ENCODE peak calls at places on chromosomes 12 and 14, in seven cellular contexts. R is progenitor cell of endocrine pancreas, Y is PC-9, E is RWPE1, L is HFF-Myc, P is tibial artery, M is cardiac fibroblast. V is an unnamed sample.

GRCh38 chr12:78473136-78473535 is 391.4 kb upstream of the SYT1 start:
- DNase-seq in R (no peak), Y (no peak), E (no peak), L (no peak), P (no peak), M (peak), V (no peak)

GRCh38 chr12:88628856-88629509 is 48.7 kb upstream of the KITLG start:
- DNase-seq in R (no peak), Y (no peak), E (no peak), L (peak), P (no peak), M (no peak), V (no peak)

GRCh38 chr12:113751513-113751912 is 214.6 kb downstream of the RBM19 start:
- DNase-seq in R (no peak), Y (no peak), E (no peak), L (no peak), P (no peak), M (no peak), V (no peak)

GRCh38 chr14:64947710-64948611 is 5.4 kb upstream of the GPX2 start:
- DNase-seq in R (no peak), Y (no peak), E (no peak), L (no peak), P (no peak), M (no peak), V (no peak)

GRCh38 chr14:104978774-104979691 is 859 bp upstream of the AHNAK2 start:
- DNase-seq in R (peak), Y (no peak), E (no peak), L (no peak), P (no peak), M (no peak), V (no peak)

GRCh38 chr14:20799955-20800544 is 2.6 kb downstream of the RNASE1 start:
- DNase-seq in R (no peak), Y (no peak), E (no peak), L (no peak), P (peak), M (peak), V (no peak)

GRCh38 chr12:130109062-130109945 is 53.0 kb upstream of the FZD10 start:
- DNase-seq in R (no peak), Y (no peak), E (no peak), L (no peak), P (no peak), M (no peak), V (no peak)

GRCh38 chr14:61596985-61597384 is 98.3 kb upstream of the HIF1A start:
- DNase-seq in R (no peak), Y (no peak), E (no peak), L (no peak), P (no peak), M (peak), V (no peak)

GRCh38 chr14:68952544-68953535 is 26.3 kb downstream of the ACTN1 start:
- DNase-seq in R (no peak), Y (no peak), E (no peak), L (peak), P (no peak), M (peak), V (no peak)

GRCh38 chr14:89902876-89903275 is 51.7 kb downstream of the EFCAB11 start:
- DNase-seq in R (no peak), Y (no peak), E (no peak), L (no peak), P (no peak), M (no peak), V (no peak)

GRCh38 chr12:85275359-85275758 is 4.7 kb upstream of the ALX1 start:
- DNase-seq in R (no peak), Y (no peak), E (no peak), L (no peak), P (no peak), M (no peak), V (no peak)

GRCh38 chr14:66224492-66225178 is 261.5 kb upstream of the CCDC196 start:
- DNase-seq in R (no peak), Y (no peak), E (no peak), L (no peak), P (no peak), M (no peak), V (no peak)

GRCh38 chr12:52946334-52946733 is 2.6 kb upstream of the KRT18 start:
- DNase-seq in R (no peak), Y (no peak), E (no peak), L (no peak), P (no peak), M (no peak), V (no peak)

GRCh38 chr14:94581127-94581999 is at the start of gene SERPINA5:
- DNase-seq in R (no peak), Y (no peak), E (no peak), L (no peak), P (no peak), M (peak), V (no peak)

DNA sequence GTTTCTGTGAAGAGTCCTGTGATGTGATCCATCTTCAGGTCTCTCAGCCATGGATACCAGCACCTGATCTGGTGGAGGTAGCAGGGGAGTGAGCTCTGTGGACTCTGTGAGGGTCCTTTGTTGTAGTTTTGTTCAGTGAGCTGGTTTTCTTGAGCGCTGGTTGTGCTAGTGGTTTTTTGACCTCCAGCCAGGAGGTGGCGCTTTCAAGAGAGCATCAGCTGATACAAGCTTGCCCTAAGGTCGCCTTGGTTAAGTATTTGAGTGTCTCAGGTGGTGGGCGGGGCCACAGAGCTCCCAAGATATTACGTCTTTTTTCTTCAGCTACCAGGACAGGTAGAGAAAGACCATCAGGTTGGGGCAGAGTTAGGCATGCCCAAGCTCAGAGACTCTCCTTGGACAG is 139.7 kb downstream of the TTLL5 start:
- DNase-seq in R (no peak), Y (no peak), E (no peak), L (no peak), P (no peak), M (no peak), V (no peak)
- TF ChIP-seq CTCF in R (no peak), Y (peak), E (no peak), L (peak), P (no peak), M (no peak), V (no peak)

DNA sequence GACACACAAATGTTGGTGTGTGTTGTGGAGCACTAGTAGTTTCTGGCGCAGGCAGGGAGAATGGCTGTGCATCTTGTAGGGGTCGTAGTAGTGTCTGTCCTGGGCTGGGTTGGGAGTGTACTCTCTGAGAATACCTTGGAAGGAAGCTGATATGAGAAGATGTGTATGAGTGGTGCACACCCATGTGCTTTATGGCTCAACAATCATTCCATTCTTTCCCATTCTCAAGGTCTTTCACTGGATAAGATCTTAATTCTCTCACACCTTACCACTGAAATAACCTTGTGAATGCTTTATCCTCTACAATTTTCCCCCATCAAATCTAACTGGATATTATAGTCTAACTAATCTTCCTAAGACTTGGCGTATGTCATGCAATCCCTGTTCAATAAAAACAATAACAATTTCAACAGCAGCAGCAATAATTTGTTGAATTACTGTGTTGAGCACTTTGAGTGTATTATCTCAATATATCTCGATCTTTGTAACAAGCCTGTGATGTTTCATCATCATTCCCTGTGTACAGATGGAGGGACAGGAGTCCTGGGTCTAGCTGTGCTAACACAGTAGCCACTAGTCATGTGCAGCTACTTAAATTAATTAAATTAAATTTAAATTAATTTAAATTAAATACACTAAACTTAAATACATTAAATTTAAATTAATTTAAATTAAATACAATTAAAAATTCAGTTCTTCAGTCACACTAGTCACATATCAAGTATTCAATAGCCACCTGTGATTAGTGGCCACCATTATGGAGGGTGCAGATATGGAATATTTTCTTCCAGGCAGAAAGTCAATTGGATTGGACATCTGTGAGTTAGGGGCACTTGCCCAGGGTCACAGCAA is 3.6 kb upstream of the SLC48A1 start:
- DNase-seq in R (no peak), Y (peak), E (no peak), L (no peak), P (no peak), M (no peak), V (no peak)
- TF ChIP-seq CTCF in R (no peak), Y (no peak), E (no peak), L (no peak), P (no peak), M (no peak), V (no peak)

GRCh38 chr12:76032043-76032981 is 736 bp upstream of the PHLDA1 start:
- DNase-seq in R (no peak), Y (no peak), E (peak), L (no peak), P (peak), M (peak), V (no peak)
- TF ChIP-seq CTCF in R (no peak), Y (no peak), E (no peak), L (no peak), P (no peak), M (no peak), V (no peak)

GRCh38 chr12:108009442-108009841 is 119.6 kb upstream of the WSCD2 start:
- DNase-seq in R (no peak), Y (no peak), E (no peak), L (no peak), P (no peak), M (no peak), V (no peak)

GRCh38 chr12:108004368-108004767 is 124.7 kb upstream of the WSCD2 start:
- DNase-seq in R (no peak), Y (no peak), E (peak), L (no peak), P (no peak), M (no peak), V (no peak)

DNA sequence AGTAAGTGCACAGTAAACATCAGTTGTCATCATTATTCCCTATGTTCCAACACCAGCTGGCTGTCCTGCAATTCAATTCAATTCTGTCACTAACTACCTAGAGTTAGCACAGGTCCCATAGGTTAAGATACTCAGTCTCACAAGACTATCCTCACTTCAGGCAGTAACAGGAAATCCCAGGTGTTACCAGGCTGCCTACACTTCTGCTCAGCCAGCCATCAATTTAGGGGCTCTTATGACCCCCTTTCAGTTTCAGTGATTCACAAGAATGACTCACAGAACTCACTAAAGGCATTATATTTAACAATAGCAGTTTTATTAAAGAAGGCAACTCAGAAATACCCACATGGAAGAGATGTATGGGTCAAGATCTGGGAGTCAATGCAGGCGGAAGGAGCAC is 120.9 kb upstream of the WSCD2 start:
- DNase-seq in R (no peak), Y (no peak), E (no peak), L (no peak), P (no peak), M (no peak), V (no peak)
- TF ChIP-seq CTCF in R (no peak), Y (no peak), E (no peak), L (no peak), P (no peak), M (no peak), V (no peak)

DNA sequence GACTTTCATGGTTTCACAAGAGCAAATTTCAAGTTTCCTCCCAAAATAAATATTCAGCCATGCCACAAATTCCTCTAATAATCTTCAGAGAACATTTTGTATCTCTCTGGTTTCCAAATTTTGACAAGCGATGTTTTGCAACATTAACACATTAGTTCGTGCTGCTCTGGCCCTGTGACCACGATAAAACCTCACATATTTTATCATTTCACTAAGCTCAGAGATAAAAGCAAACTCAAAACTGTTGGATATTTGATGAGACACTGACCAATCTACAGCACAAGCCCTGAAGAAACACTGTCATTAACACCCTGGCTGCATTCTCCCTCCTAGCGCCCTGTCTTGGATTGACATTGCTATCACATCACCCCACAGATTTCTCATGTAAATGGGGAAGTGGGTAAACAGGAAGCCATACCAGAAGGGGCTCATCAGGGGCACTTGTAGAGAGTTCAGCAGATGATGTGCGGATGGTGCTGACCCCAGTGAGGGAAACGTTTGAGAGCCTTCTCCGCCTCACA is 264.3 kb downstream of the PRKD1 start:
- DNase-seq in R (no peak), Y (no peak), E (no peak), L (no peak), P (peak), M (peak), V (no peak)
- TF ChIP-seq CTCF in R (no peak), Y (no peak), E (no peak), L (no peak), P (no peak), M (no peak), V (no peak)

GRCh38 chr14:74019743-74020142 is 594 bp downstream of the BBOF1 start:
- DNase-seq in R (no peak), Y (no peak), E (no peak), L (no peak), P (peak), M (peak), V (no peak)

GRCh38 chr14:74015965-74016364 is 3.1 kb downstream of the ENTPD5 start:
- DNase-seq in R (no peak), Y (no peak), E (no peak), L (no peak), P (no peak), M (peak), V (no peak)

GRCh38 chr14:74018029-74018703 is 922 bp downstream of the ENTPD5 start:
- DNase-seq in R (no peak), Y (peak), E (peak), L (no peak), P (no peak), M (no peak), V (no peak)

GRCh38 chr14:74019408-74019714 is 212 bp downstream of the BBOF1 start:
- DNase-seq in R (no peak), Y (no peak), E (peak), L (no peak), P (no peak), M (no peak), V (no peak)

GRCh38 chr14:74018704-74019407 is at the start of the genes BBOF1 and ENTPD5:
- DNase-seq in R (peak), Y (peak), E (peak), L (no peak), P (peak), M (peak), V (no peak)
- TF ChIP-seq CTCF in R (no peak), Y (no peak), E (no peak), L (no peak), P (peak), M (no peak), V (no peak)

GRCh38 chr14:88013750-88014349 is 8.9 kb downstream of the GPR65 start:
- DNase-seq in R (peak), Y (peak), E (peak), L (peak), P (peak), M (peak), V (no peak)
- TF ChIP-seq CTCF in R (peak), Y (peak), E (peak), L (peak), P (peak), M (peak), V (peak)

DNA sequence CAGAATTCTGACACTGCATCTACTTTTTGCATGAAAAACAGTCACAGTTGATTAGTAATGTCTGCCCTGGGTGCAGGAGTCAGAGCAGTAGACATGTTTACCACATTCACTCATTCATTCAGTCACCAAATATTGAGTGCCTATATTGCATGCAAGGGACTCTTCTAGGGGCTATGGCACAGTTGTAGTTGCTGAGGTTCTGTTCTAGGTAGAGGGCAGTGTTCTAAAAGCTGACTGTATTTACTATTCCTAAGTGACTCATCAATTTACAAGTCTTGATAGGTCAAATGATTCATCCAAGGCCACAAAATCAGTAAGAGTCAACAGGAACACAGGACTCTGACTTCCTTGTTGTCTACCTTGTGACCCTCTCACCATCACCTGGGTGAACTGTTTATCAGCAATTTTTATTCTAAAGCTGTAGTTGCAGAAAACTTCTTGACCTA is 223.0 kb downstream of the KTN1 start:
- DNase-seq in R (no peak), Y (peak), E (peak), L (no peak), P (no peak), M (no peak), V (peak)
- TF ChIP-seq CTCF in R (no peak), Y (peak), E (no peak), L (peak), P (no peak), M (peak), V (peak)

DNA sequence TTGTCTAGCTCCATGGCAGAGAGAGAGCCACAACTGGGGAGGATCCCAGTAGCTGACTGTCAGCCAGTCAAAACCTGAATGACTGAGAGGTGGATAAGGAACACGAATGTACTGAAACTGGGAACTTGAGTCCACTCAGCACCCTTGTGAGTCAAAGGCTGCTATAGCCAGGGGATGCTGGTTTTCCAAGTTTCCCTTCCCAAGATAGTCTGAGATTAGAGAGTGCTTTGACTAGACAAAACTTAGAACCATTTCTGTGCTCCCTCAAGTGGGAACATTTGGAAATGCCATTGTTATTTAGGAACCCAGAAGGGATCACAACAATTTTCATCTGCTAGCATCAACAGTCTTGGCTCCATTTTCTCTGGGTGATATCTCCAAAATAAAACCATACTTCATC is 4.0 kb downstream of the PRKAG1 start:
- DNase-seq in R (no peak), Y (no peak), E (no peak), L (no peak), P (no peak), M (peak), V (no peak)
- TF ChIP-seq CTCF in R (no peak), Y (no peak), E (peak), L (no peak), P (no peak), M (peak), V (peak)

DNA sequence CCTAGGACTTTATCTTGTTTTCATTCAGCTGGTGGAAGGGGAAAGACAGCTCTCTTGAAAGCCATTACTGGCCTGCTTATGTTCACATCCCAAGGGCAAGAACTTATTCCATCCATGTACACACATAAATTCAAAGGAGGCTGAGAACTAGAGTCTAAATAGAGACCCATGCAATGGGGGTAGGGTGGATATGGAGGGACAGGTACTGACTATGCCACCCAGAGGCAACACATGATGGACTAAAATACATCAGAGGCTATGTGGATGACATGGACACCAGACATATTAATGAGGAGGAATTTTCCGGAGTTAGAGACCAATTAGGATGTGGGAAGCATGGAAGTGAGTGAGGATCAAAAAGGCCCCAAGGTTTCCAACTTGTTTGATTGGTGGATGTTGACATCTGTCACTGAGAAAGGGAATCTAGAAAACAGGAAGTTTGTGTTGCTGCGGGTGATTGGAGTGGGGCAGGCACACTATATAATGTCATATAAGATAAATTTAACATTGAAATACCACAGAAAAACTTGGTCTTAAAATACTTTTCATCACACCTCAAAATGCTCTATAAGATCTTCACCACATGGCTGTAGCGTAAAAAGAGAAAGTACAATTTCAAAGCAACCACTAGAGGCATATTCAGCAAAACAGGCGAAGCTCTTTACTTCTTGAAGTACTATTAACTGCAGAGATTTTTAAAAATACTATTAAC is 130.4 kb downstream of the GRIP1 start:
- DNase-seq in R (no peak), Y (no peak), E (no peak), L (no peak), P (no peak), M (peak), V (no peak)
- TF ChIP-seq CTCF in R (peak), Y (peak), E (peak), L (no peak), P (no peak), M (no peak), V (peak)